ENCODE peak calls at places on chromosomes 3 and 15, in six cellular contexts. U, A, Y, D, O and R are unnamed samples.
A peak's percentile ranks its signal among the peaks of the same experiment; 100 is the strongest.

GRCh38 chr3:128794788-128795649 is 69.0 kb downstream of the RAB7A start:
- DNase-seq in A (peak; percentile 61), O (peak; percentile 34), D (peak; percentile 82), U (peak; percentile 46), Y (peak; percentile 81), R (peak; percentile 77)

GRCh38 chr3:161137260-161137659 is 32.1 kb upstream of the B3GALNT1 start:
- DNase-seq in Y (no peak), D (no peak), U (no peak), O (no peak), A (no peak), R (no peak)

GRCh38 chr3:71754610-71755253 is 1.1 kb downstream of the GPR27 start:
- DNase-seq in U (no peak), A (no peak), Y (no peak), D (no peak), O (no peak), R (peak; percentile 11)

GRCh38 chr3:194166682-194167479 is 30.9 kb downstream of the HES1 start:
- DNase-seq in D (peak; percentile 7), O (no peak), Y (peak; percentile 68), U (no peak), A (no peak), R (peak; percentile 30)

GRCh38 chr3:126268866-126269265 is 88.3 kb downstream of the KLF15 start:
- DNase-seq in U (no peak), O (no peak), Y (no peak), A (no peak), D (no peak), R (no peak)

GRCh38 chr3:140376136-140376889 is 301.6 kb upstream of the TRIM42 start:
- DNase-seq in O (no peak), Y (no peak), A (no peak), D (no peak), U (no peak), R (no peak)

GRCh38 chr15:73052679-73053397 is 575 bp downstream of the NEO1 start:
- DNase-seq in Y (peak; percentile 65), U (peak; percentile 23), D (peak; percentile 65), O (peak; percentile 59), A (no peak), R (peak; percentile 90)

GRCh38 chr3:194838236-194838635 is 152.6 kb downstream of the FAM43A start:
- DNase-seq in O (no peak), D (no peak), Y (peak; percentile 58), U (no peak), A (no peak), R (no peak)

GRCh38 chr3:84980011-84980410 is 21.2 kb downstream of the CADM2 start:
- DNase-seq in Y (peak; percentile 10), O (no peak), A (no peak), D (no peak), U (no peak), R (peak; percentile 28)

GRCh38 chr3:138317687-138318086 is 12.0 kb downstream of the NME9 start:
- DNase-seq in O (no peak), D (no peak), A (no peak), U (no peak), Y (no peak), R (no peak)

GRCh38 chr15:84991313-84991712 is 9.7 kb downstream of the PDE8A start:
- DNase-seq in Y (no peak), U (no peak), O (no peak), A (no peak), D (no peak), R (no peak)

GRCh38 chr3:34056181-34056910 is 257.9 kb downstream of the PDCD6IP start:
- DNase-seq in D (no peak), U (no peak), Y (no peak), A (no peak), O (peak; percentile 39), R (no peak)

GRCh38 chr15:52483712-52484111 is 45.0 kb downstream of the MYO5A start:
- DNase-seq in U (no peak), A (peak; percentile 62), O (no peak), Y (no peak), D (peak; percentile 78), R (no peak)

GRCh38 chr3:33791477-33792166 is 6.8 kb upstream of the PDCD6IP start:
- DNase-seq in O (no peak), Y (no peak), D (peak; percentile 34), U (no peak), A (peak; percentile 52), R (no peak)

GRCh38 chr3:35448681-35449080 is 190.6 kb upstream of the ARPP21 start:
- DNase-seq in O (no peak), D (no peak), Y (no peak), A (no peak), U (no peak), R (no peak)

DNA sequence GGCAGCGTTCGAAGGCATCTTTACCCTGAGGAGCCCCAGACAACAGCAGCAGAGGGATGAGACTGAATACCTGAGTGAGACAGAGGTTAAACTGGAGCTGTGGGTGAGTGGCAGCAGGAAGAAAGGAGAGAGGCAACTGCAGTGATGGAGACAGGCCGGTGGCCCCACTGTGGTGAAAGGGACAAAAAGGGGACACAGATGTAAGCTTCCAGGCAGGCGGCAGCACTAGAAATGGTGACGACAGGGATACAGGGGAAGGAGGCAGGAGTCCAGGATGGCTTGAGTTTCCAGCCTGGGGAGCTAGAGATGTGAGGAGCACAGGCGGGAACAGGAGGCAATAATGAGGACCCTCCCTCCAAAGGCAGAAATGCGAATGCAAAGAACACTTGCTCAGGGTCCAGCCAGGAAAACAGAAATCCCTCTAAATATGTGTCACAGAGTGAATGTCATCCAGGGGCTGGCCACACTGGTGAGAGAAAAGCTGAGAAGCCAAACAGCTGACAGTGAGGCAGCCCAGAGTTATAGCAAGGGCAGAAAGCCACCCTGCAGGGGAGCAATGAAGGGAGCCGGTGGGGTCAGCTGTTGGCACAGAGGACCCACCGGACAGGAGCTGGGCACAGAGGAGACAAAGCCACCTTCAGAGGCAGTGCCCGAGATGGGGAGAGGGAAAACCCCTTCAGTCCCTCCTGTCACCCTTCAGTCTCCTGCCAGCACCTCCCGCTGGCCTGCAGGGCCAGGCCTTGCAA is 70.1 kb downstream of the TBC1D2B start:
- DNase-seq in U (no peak), D (no peak), A (no peak), O (no peak), Y (no peak), R (no peak)
- H3K9ac ChIP-seq in U (no peak overlapping the region), D (no peak overlapping the region), A (no peak overlapping the region), O (no peak overlapping the region), Y (no peak overlapping the region), R (no peak overlapping the region)

GRCh38 chr3:23368731-23369130 is 165.6 kb downstream of the UBE2E2 start:
- DNase-seq in A (no peak), D (no peak), Y (no peak), U (no peak), O (no peak), R (no peak)
- TF ChIP-seq EZH2phosphoT487 in A (no peak), D (no peak), Y (no peak), U (no peak), O (no peak), R (no peak)

GRCh38 chr3:39255503-39256325 is 24.1 kb downstream of the CX3CR1 start:
- DNase-seq in U (no peak), A (no peak), D (no peak), Y (no peak), O (peak; percentile 75), R (no peak)
- H3K9ac ChIP-seq in U (no peak overlapping the region), A (no peak overlapping the region), D (no peak overlapping the region), Y (no peak overlapping the region), O (peak overlapping the region; percentile 1), R (no peak overlapping the region)

GRCh38 chr3:172987268-172987667 is 153.8 kb downstream of the SPATA16 start:
- DNase-seq in O (no peak), U (peak; percentile 26), D (no peak), Y (no peak), A (peak; percentile 50), R (peak; percentile 39)
- TF ChIP-seq EZH2phosphoT487 in O (no peak), U (no peak), D (no peak), Y (no peak), A (no peak), R (no peak)

DNA sequence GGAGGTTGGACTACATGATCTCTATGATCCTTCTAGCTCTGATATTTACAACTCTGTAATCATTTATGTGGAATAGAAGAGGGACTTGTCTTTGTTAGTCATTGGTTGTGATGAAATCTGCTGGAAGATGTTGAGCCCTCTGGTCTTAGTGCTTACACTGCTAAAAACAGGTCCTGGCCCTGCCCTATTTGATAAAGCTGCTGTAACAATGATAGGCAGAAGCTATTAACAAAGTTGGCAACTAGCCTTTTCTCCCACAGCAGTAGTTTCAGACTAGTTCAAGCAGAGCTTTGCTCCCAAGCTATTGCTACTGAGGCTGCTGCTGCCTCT is 139.9 kb downstream of the RBPMS2 start:
- DNase-seq in A (no peak), D (peak; percentile 76), O (no peak), U (no peak), Y (peak; percentile 33), R (peak; percentile 15)
- H3K9ac ChIP-seq in A (no peak overlapping the region), D (no peak overlapping the region), O (no peak overlapping the region), U (no peak overlapping the region), Y (no peak overlapping the region), R (no peak overlapping the region)

GRCh38 chr3:12585181-12585580 is 28.3 kb downstream of the MKRN2 start:
- DNase-seq in O (no peak), Y (no peak), D (no peak), U (no peak), A (no peak), R (no peak)

GRCh38 chr3:12585970-12586369 is 29.1 kb downstream of the MKRN2 start:
- DNase-seq in U (no peak), Y (no peak), A (no peak), O (no peak), D (no peak), R (no peak)

GRCh38 chr3:12588039-12588673 is 31.3 kb downstream of the MKRN2 start:
- DNase-seq in O (no peak), A (peak; percentile 68), D (peak; percentile 50), Y (no peak), U (no peak), R (no peak)

GRCh38 chr3:12588674-12589054 is 31.8 kb downstream of the MKRN2 start:
- DNase-seq in A (no peak), Y (no peak), U (no peak), D (no peak), O (no peak), R (no peak)

DNA sequence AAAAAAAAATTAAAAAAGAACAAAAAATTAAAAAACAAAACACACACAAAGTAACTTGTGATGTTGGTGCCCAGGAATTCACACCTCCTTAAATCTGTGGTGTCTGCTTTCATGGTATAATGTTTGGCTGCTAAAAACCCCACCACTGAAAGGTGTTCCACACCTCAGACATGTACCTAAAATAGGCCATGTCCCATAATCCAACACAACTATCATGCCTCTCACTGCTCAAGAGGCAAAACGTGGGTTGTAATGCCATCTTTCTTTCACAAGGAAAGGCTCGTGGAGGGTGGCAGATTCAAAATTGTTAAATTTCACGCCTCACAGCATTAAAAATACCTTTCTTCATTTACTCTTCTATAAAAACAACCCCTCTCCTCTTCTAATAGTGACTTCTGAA is 29.5 kb downstream of the MKRN2 start:
- DNase-seq in D (no peak), O (no peak), Y (no peak), U (no peak), A (no peak), R (no peak)
- TF ChIP-seq EZH2phosphoT487 in D (no peak), O (no peak), Y (no peak), U (no peak), A (no peak), R (no peak)

GRCh38 chr3:157131861-157132260 is 28.1 kb downstream of the CCNL1 start:
- DNase-seq in D (peak; percentile 71), U (no peak), Y (no peak), A (peak; percentile 93), O (no peak), R (no peak)
- H3K9ac ChIP-seq in D (peak overlapping the region; percentile 28), U (peak overlapping the region; percentile 76), Y (no peak overlapping the region), A (peak overlapping the region; percentile 95), O (no peak overlapping the region), R (no peak overlapping the region)